ENCODE peak calls at places on chromosomes 7 and 10, in eight cellular contexts. One of them, this sample, is unnamed.

GRCh38 chr10:26627320-26627719 is 70.2 kb upstream of the PDSS1 start:
- DNase-seq in heart right ventricle: no peak
- DNase-seq in HEK293T: peak
- DNase-seq in NCI-H1436: peak
- DNase-seq in AG04450: no peak
- DNase-seq in cardiac muscle cell: no peak
- DNase-seq in activated T-cell treated with anti-CD3 and anti-CD28 coated beads for 1 hour: no peak
- DNase-seq in fibroblast of mammary gland: peak
- DNase-seq in this sample: peak

GRCh38 chr7:27066148-27066547 is 29.7 kb downstream of the HOXA1 start:
- DNase-seq in heart right ventricle: no peak
- DNase-seq in HEK293T: no peak
- DNase-seq in NCI-H1436: no peak
- DNase-seq in AG04450: no peak
- DNase-seq in cardiac muscle cell: no peak
- DNase-seq in activated T-cell treated with anti-CD3 and anti-CD28 coated beads for 1 hour: no peak
- DNase-seq in fibroblast of mammary gland: peak
- DNase-seq in this sample: peak

GRCh38 chr7:158362001-158362400 is 225.6 kb downstream of the PTPRN2 start:
- DNase-seq in heart right ventricle: no peak
- DNase-seq in HEK293T: no peak
- DNase-seq in NCI-H1436: no peak
- DNase-seq in AG04450: no peak
- DNase-seq in cardiac muscle cell: no peak
- DNase-seq in activated T-cell treated with anti-CD3 and anti-CD28 coated beads for 1 hour: no peak
- DNase-seq in fibroblast of mammary gland: no peak
- DNase-seq in this sample: no peak

GRCh38 chr7:14937580-14937979 is 35.0 kb upstream of the DGKB start:
- DNase-seq in heart right ventricle: no peak
- DNase-seq in HEK293T: no peak
- DNase-seq in NCI-H1436: no peak
- DNase-seq in AG04450: no peak
- DNase-seq in cardiac muscle cell: no peak
- DNase-seq in activated T-cell treated with anti-CD3 and anti-CD28 coated beads for 1 hour: no peak
- DNase-seq in fibroblast of mammary gland: no peak
- DNase-seq in this sample: no peak

GRCh38 chr7:145902123-145902522 is 214.5 kb upstream of the CNTNAP2 start:
- DNase-seq in heart right ventricle: no peak
- DNase-seq in HEK293T: no peak
- DNase-seq in NCI-H1436: no peak
- DNase-seq in AG04450: no peak
- DNase-seq in cardiac muscle cell: no peak
- DNase-seq in activated T-cell treated with anti-CD3 and anti-CD28 coated beads for 1 hour: no peak
- DNase-seq in fibroblast of mammary gland: no peak
- DNase-seq in this sample: no peak

GRCh38 chr10:15370212-15370740 is 813 bp downstream of the FAM171A1 start:
- DNase-seq in heart right ventricle: peak
- DNase-seq in HEK293T: peak
- DNase-seq in NCI-H1436: no peak
- DNase-seq in AG04450: no peak
- DNase-seq in cardiac muscle cell: peak
- DNase-seq in activated T-cell treated with anti-CD3 and anti-CD28 coated beads for 1 hour: no peak
- DNase-seq in fibroblast of mammary gland: peak
- DNase-seq in this sample: peak

GRCh38 chr7:115676080-115676479 is 354.5 kb downstream of the TFEC start:
- DNase-seq in heart right ventricle: no peak
- DNase-seq in HEK293T: peak
- DNase-seq in NCI-H1436: peak
- DNase-seq in AG04450: peak
- DNase-seq in cardiac muscle cell: peak
- DNase-seq in activated T-cell treated with anti-CD3 and anti-CD28 coated beads for 1 hour: no peak
- DNase-seq in fibroblast of mammary gland: peak
- DNase-seq in this sample: peak

GRCh38 chr10:132518572-132519381 is 18.8 kb upstream of the INPP5A start:
- DNase-seq in heart right ventricle: peak
- DNase-seq in HEK293T: peak
- DNase-seq in NCI-H1436: peak
- DNase-seq in AG04450: no peak
- DNase-seq in cardiac muscle cell: no peak
- DNase-seq in activated T-cell treated with anti-CD3 and anti-CD28 coated beads for 1 hour: no peak
- DNase-seq in fibroblast of mammary gland: no peak
- DNase-seq in this sample: no peak

GRCh38 chr7:54888067-54888735 is 129.2 kb upstream of the SEC61G start:
- DNase-seq in heart right ventricle: peak
- DNase-seq in HEK293T: no peak
- DNase-seq in NCI-H1436: no peak
- DNase-seq in AG04450: no peak
- DNase-seq in cardiac muscle cell: peak
- DNase-seq in activated T-cell treated with anti-CD3 and anti-CD28 coated beads for 1 hour: no peak
- DNase-seq in fibroblast of mammary gland: peak
- DNase-seq in this sample: peak

GRCh38 chr7:139573871-139574270 is 50.4 kb downstream of the CLEC2L start:
- DNase-seq in heart right ventricle: no peak
- DNase-seq in HEK293T: no peak
- DNase-seq in NCI-H1436: no peak
- DNase-seq in AG04450: no peak
- DNase-seq in cardiac muscle cell: no peak
- DNase-seq in activated T-cell treated with anti-CD3 and anti-CD28 coated beads for 1 hour: no peak
- DNase-seq in fibroblast of mammary gland: no peak
- DNase-seq in this sample: no peak

GRCh38 chr7:30019960-30020359 is 6.5 kb downstream of the FKBP14 start:
- DNase-seq in heart right ventricle: no peak
- DNase-seq in HEK293T: no peak
- DNase-seq in NCI-H1436: no peak
- DNase-seq in AG04450: no peak
- DNase-seq in cardiac muscle cell: no peak
- DNase-seq in activated T-cell treated with anti-CD3 and anti-CD28 coated beads for 1 hour: no peak
- DNase-seq in fibroblast of mammary gland: no peak
- DNase-seq in this sample: peak

GRCh38 chr10:76287856-76288255 is 856.4 kb downstream of the LRMDA start:
- DNase-seq in heart right ventricle: no peak
- DNase-seq in HEK293T: no peak
- DNase-seq in NCI-H1436: no peak
- DNase-seq in AG04450: no peak
- DNase-seq in cardiac muscle cell: peak
- DNase-seq in activated T-cell treated with anti-CD3 and anti-CD28 coated beads for 1 hour: no peak
- DNase-seq in fibroblast of mammary gland: peak
- DNase-seq in this sample: peak

GRCh38 chr7:94382155-94382554 is 12.5 kb upstream of the COL1A2 start:
- DNase-seq in heart right ventricle: no peak
- DNase-seq in HEK293T: no peak
- DNase-seq in NCI-H1436: no peak
- DNase-seq in AG04450: no peak
- DNase-seq in cardiac muscle cell: no peak
- DNase-seq in activated T-cell treated with anti-CD3 and anti-CD28 coated beads for 1 hour: no peak
- DNase-seq in fibroblast of mammary gland: peak
- DNase-seq in this sample: peak

GRCh38 chr10:73584737-73585136 is 6.4 kb downstream of the USP54 start:
- DNase-seq in heart right ventricle: no peak
- DNase-seq in HEK293T: no peak
- DNase-seq in NCI-H1436: no peak
- DNase-seq in AG04450: no peak
- DNase-seq in cardiac muscle cell: peak
- DNase-seq in activated T-cell treated with anti-CD3 and anti-CD28 coated beads for 1 hour: no peak
- DNase-seq in fibroblast of mammary gland: peak
- DNase-seq in this sample: peak

GRCh38 chr7:134546903-134547737 is 1.8 kb upstream of the AKR1B15 start:
- DNase-seq in heart right ventricle: peak
- DNase-seq in HEK293T: peak
- DNase-seq in NCI-H1436: peak
- DNase-seq in AG04450: no peak
- DNase-seq in cardiac muscle cell: peak
- DNase-seq in activated T-cell treated with anti-CD3 and anti-CD28 coated beads for 1 hour: peak
- DNase-seq in fibroblast of mammary gland: peak
- DNase-seq in this sample: peak

GRCh38 chr7:39880556-39880955 is 69.5 kb upstream of the CDK13 start:
- DNase-seq in heart right ventricle: no peak
- DNase-seq in HEK293T: no peak
- DNase-seq in NCI-H1436: no peak
- DNase-seq in AG04450: no peak
- DNase-seq in cardiac muscle cell: peak
- DNase-seq in activated T-cell treated with anti-CD3 and anti-CD28 coated beads for 1 hour: no peak
- DNase-seq in fibroblast of mammary gland: peak
- DNase-seq in this sample: peak

GRCh38 chr10:70925377-70926214 is 37.2 kb upstream of the PCBD1 start:
- DNase-seq in heart right ventricle: peak
- DNase-seq in HEK293T: peak
- DNase-seq in NCI-H1436: peak
- DNase-seq in AG04450: no peak
- DNase-seq in cardiac muscle cell: peak
- DNase-seq in activated T-cell treated with anti-CD3 and anti-CD28 coated beads for 1 hour: peak
- DNase-seq in fibroblast of mammary gland: peak
- DNase-seq in this sample: peak

GRCh38 chr10:99694171-99694570 is 34.9 kb downstream of the ENTPD7 start:
- DNase-seq in heart right ventricle: no peak
- DNase-seq in HEK293T: no peak
- DNase-seq in NCI-H1436: no peak
- DNase-seq in AG04450: peak
- DNase-seq in cardiac muscle cell: peak
- DNase-seq in activated T-cell treated with anti-CD3 and anti-CD28 coated beads for 1 hour: no peak
- DNase-seq in fibroblast of mammary gland: peak
- DNase-seq in this sample: peak

GRCh38 chr10:131818510-131819234 is 82.1 kb upstream of the PPP2R2D start:
- DNase-seq in heart right ventricle: no peak
- DNase-seq in HEK293T: no peak
- DNase-seq in NCI-H1436: no peak
- DNase-seq in AG04450: no peak
- DNase-seq in cardiac muscle cell: no peak
- DNase-seq in activated T-cell treated with anti-CD3 and anti-CD28 coated beads for 1 hour: no peak
- DNase-seq in fibroblast of mammary gland: no peak
- DNase-seq in this sample: no peak

GRCh38 chr7:69422473-69423102 is 175.7 kb upstream of the AUTS2 start:
- DNase-seq in heart right ventricle: no peak
- DNase-seq in HEK293T: no peak
- DNase-seq in NCI-H1436: no peak
- DNase-seq in AG04450: no peak
- DNase-seq in cardiac muscle cell: no peak
- DNase-seq in activated T-cell treated with anti-CD3 and anti-CD28 coated beads for 1 hour: no peak
- DNase-seq in fibroblast of mammary gland: no peak
- DNase-seq in this sample: no peak